ENCODE peak calls at places on chromosomes 12 and 14, in eight cellular contexts. L is heart left ventricle, J is stomach, Z is neural progenitor cell, H is colonic mucosa, Y is Peyer's patch, X is uterus, Q is endodermal cell. O is an unnamed sample. For H3K4me1, the result is how much of the 10 kb centered on the place peaks cover.

GRCh38 chr14:105421723-105422615 is 2.3 kb downstream of the MTA1 start:
- DNase-seq in L (no peak), J (no peak), Z (no peak), H (no peak), Y (no peak), X (no peak), Q (no peak), O (no peak)

GRCh38 chr12:50018968-50019367 is 6.3 kb downstream of the RACGAP1 start:
- DNase-seq in L (no peak), J (no peak), Z (no peak), H (no peak), Y (no peak), X (no peak), Q (peak), O (no peak)

GRCh38 chr14:101195309-101195724 is 291.8 kb upstream of the RTL1 start:
- DNase-seq in L (no peak), J (peak), Z (no peak), H (no peak), Y (no peak), X (peak), Q (no peak), O (no peak)

GRCh38 chr12:85448548-85449139 is 168.6 kb downstream of the ALX1 start:
- DNase-seq in L (no peak), J (no peak), Z (no peak), H (no peak), Y (no peak), X (no peak), Q (no peak), O (no peak)

GRCh38 chr14:70988452-70988851 is 81.2 kb downstream of the PCNX1 start:
- DNase-seq in L (no peak), J (no peak), Z (peak), H (no peak), Y (no peak), X (no peak), Q (peak), O (no peak)

GRCh38 chr12:57803317-57803893 is 15.1 kb downstream of the AVIL start:
- DNase-seq in L (peak), J (peak), Z (peak), H (peak), Y (no peak), X (no peak), Q (peak), O (peak)

GRCh38 chr14:101511620-101512395 is 49.5 kb upstream of the DIO3 start:
- DNase-seq in L (no peak), J (no peak), Z (no peak), H (no peak), Y (no peak), X (no peak), Q (no peak), O (no peak)

GRCh38 chr12:81610955-81611889 is 147.9 kb downstream of the PPFIA2 start:
- DNase-seq in L (no peak), J (no peak), Z (peak), H (no peak), Y (no peak), X (no peak), Q (peak), O (no peak)

GRCh38 chr12:78403681-78404080 is 460.9 kb upstream of the SYT1 start:
- DNase-seq in L (no peak), J (no peak), Z (no peak), H (no peak), Y (no peak), X (no peak), Q (no peak), O (no peak)

GRCh38 chr12:4289334-4289878 is 15.8 kb downstream of the CCND2 start:
- DNase-seq in L (no peak), J (no peak), Z (peak), H (no peak), Y (no peak), X (no peak), Q (peak), O (no peak)

GRCh38 chr14:106044949-106045596 is 518.7 kb downstream of the TMEM121 start:
- DNase-seq in L (no peak), J (peak), Z (no peak), H (peak), Y (peak), X (no peak), Q (peak), O (peak)

GRCh38 chr12:103799504-103800251 is 41.4 kb downstream of the NT5DC3 start:
- DNase-seq in L (no peak), J (no peak), Z (no peak), H (peak), Y (no peak), X (peak), Q (peak), O (no peak)

GRCh38 chr14:75274045-75274898 is 4.4 kb upstream of the FOS start:
- DNase-seq in L (no peak), J (no peak), Z (no peak), H (no peak), Y (no peak), X (no peak), Q (no peak), O (no peak)

GRCh38 chr12:20214286-20214685 is 154.1 kb upstream of the PDE3A start:
- DNase-seq in L (no peak), J (no peak), Z (no peak), H (no peak), Y (no peak), X (no peak), Q (no peak), O (no peak)

GRCh38 chr14:45253754-45254300 is 825 bp upstream of the MIS18BP1 start:
- DNase-seq in L (no peak), J (no peak), Z (no peak), H (peak), Y (no peak), X (no peak), Q (no peak), O (peak)

GRCh38 chr12:26271889-26272492 is 76.6 kb downstream of the SSPN start:
- DNase-seq in L (peak), J (peak), Z (no peak), H (peak), Y (peak), X (peak), Q (no peak), O (peak)

GRCh38 chr14:32802295-32802694 is 136.4 kb upstream of the NPAS3 start:
- DNase-seq in L (no peak), J (no peak), Z (no peak), H (no peak), Y (no peak), X (no peak), Q (no peak), O (no peak)

GRCh38 chr14:62776300-62776699 is 269.0 kb downstream of the KCNH5 start:
- DNase-seq in L (no peak), J (no peak), Z (no peak), H (no peak), Y (no peak), X (no peak), Q (no peak), O (no peak)

GRCh38 chr14:68789798-68790655 is 2.8 kb downstream of the ZFP36L1 start:
- DNase-seq in L (no peak), J (peak), Z (peak), H (peak), Y (peak), X (peak), Q (peak), O (peak)

GRCh38 chr14:94337274-94337673 is 14.1 kb upstream of the SERPINA6 start:
- DNase-seq in L (no peak), J (no peak), Z (no peak), H (no peak), Y (no peak), X (no peak), Q (no peak), O (no peak)

GRCh38 chr12:25725874-25726273 is 172.8 kb upstream of the LMNTD1 start:
- DNase-seq in L (no peak), J (no peak), Z (no peak), H (no peak), Y (no peak), X (no peak), Q (no peak), O (no peak)

GRCh38 chr14:34966413-34966812 is 16.4 kb upstream of the SRP54 start:
- DNase-seq in L (no peak), J (no peak), Z (no peak), H (no peak), Y (no peak), X (no peak), Q (no peak), O (no peak)

GRCh38 chr14:65866906-65867305 is 454.4 kb downstream of the FUT8 start:
- DNase-seq in L (no peak), J (no peak), Z (no peak), H (peak), Y (no peak), X (no peak), Q (no peak), O (no peak)

GRCh38 chr12:32135967-32136366 is 29.3 kb downstream of the BICD1 start:
- DNase-seq in L (no peak), J (no peak), Z (no peak), H (no peak), Y (no peak), X (no peak), Q (no peak), O (no peak)

GRCh38 chr12:14981049-14981448 is 8.2 kb downstream of the PDE6H start:
- DNase-seq in L (no peak), J (no peak), Z (no peak), H (no peak), Y (no peak), X (no peak), Q (no peak), O (peak)

GRCh38 chr12:91361864-91362263 is 179.2 kb upstream of the DCN start:
- DNase-seq in L (no peak), J (no peak), Z (peak), H (no peak), Y (no peak), X (no peak), Q (no peak), O (no peak)

GRCh38 chr14:95196268-95196667 is 38.9 kb upstream of the DICER1 start:
- DNase-seq in L (no peak), J (no peak), Z (no peak), H (no peak), Y (no peak), X (no peak), Q (peak), O (no peak)

GRCh38 chr12:104686196-104686595 is 229.4 kb downstream of the CHST11 start:
- DNase-seq in L (no peak), J (no peak), Z (no peak), H (no peak), Y (no peak), X (no peak), Q (no peak), O (no peak)

GRCh38 chr14:95759952-95760351 is 46.0 kb upstream of the TCL1A start:
- DNase-seq in L (no peak), J (no peak), Z (no peak), H (no peak), Y (no peak), X (no peak), Q (no peak), O (no peak)

GRCh38 chr12:28622416-28622815 is 432.2 kb downstream of the CCDC91 start:
- DNase-seq in L (no peak), J (no peak), Z (no peak), H (no peak), Y (no peak), X (no peak), Q (no peak), O (no peak)

GRCh38 chr12:47561746-47562145 is 144.1 kb downstream of the RPAP3 start:
- DNase-seq in L (no peak), J (no peak), Z (no peak), H (no peak), Y (no peak), X (no peak), Q (no peak), O (no peak)

GRCh38 chr12:62803756-62804155 is 131.2 kb downstream of the PPM1H start:
- DNase-seq in L (no peak), J (no peak), Z (no peak), H (no peak), Y (no peak), X (no peak), Q (no peak), O (no peak)

GRCh38 chr14:93286212-93286890 is 46.5 kb downstream of the BTBD7 start:
- DNase-seq in L (no peak), J (no peak), Z (peak), H (no peak), Y (no peak), X (no peak), Q (no peak), O (no peak)

GRCh38 chr14:69710378-69710777 is 56.6 kb upstream of the SRSF5 start:
- DNase-seq in L (no peak), J (no peak), Z (no peak), H (no peak), Y (no peak), X (no peak), Q (no peak), O (peak)

DNA sequence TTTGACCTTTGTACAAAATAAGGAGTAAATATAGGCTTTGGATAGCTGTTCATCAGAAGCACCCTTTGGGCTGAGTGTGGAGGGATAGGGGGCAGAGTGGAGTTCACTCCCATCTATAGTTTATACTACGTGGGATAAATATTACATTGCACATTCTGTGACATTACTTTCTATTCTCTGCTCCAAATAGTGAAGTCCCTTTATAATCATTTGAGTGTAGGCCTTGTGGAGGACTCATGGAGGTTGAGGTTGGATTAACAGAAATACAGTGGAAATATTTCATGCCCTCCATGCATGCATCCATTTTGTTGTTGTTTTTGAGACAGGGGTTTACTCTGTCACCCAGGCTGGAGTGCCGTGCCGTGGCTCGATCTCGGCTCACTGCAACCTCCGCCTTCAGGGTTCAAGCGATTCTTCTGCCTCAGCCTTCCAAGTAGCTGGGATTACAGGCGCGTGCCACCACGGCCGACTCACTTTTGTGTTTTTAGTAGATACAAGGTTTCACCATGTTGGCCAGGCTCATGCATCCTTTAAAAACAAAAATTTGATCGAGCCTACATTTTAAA is 1.4 kb downstream of the CHPT1 start:
- DNase-seq in L (no peak), J (no peak), Z (no peak), H (no peak), Y (peak), X (no peak), Q (no peak), O (no peak)
- H3K4me3 ChIP-seq in L (peak), J (peak), Z (peak), H (peak), Y (peak), X (peak), Q (peak), O (peak)

DNA sequence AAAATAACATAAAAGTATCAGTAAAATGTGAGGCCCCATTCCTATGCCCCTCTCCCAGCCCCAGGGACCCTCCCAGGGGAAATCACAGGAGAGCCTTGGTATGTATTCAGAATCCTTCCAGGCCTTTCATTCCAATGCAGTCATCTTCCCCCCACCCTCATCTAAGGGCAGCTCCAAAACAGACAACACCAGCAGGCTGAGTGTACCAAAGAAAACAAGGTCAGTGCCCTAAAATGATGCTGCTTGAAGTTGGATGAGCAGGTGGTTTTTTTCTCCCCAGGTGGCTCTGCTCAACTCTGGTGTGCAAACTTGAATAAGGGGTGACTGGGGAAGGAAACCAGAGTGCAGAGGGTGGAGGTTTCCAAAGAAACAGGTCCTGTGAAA is 56.2 kb downstream of the TSPAN9 start:
- DNase-seq in L (no peak), J (no peak), Z (no peak), H (no peak), Y (no peak), X (peak), Q (no peak), O (no peak)
- H3K4me1 ChIP-seq in L (half or more), J (under half), Z (under half), H (under half), Y (under half), X (under half), Q (under half), O (under half)

DNA sequence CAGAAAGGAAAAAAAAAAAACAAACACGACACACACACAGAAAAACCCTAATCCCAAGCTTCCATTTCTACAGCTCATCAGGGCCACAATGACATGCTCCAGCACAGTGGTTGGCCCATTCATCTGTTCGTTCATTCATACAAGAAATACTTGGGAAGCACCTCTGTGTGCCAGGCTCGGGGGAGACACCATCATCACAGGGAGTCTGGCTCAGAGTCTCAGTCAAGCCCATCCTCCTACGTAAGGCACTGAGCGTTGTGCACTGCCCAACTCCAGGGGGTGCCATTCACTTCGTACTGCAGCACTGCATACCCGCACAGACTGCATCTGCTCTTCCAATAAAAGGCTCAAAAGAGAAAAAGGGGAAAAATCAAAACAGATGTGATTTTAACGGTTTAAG is 15.3 kb downstream of the VPS37B start:
- DNase-seq in L (no peak), J (no peak), Z (peak), H (no peak), Y (no peak), X (peak), Q (peak), O (peak)
- H3K27ac ChIP-seq in L (no peak), J (peak), Z (no peak), H (no peak), Y (no peak), X (peak), Q (no peak), O (no peak)

DNA sequence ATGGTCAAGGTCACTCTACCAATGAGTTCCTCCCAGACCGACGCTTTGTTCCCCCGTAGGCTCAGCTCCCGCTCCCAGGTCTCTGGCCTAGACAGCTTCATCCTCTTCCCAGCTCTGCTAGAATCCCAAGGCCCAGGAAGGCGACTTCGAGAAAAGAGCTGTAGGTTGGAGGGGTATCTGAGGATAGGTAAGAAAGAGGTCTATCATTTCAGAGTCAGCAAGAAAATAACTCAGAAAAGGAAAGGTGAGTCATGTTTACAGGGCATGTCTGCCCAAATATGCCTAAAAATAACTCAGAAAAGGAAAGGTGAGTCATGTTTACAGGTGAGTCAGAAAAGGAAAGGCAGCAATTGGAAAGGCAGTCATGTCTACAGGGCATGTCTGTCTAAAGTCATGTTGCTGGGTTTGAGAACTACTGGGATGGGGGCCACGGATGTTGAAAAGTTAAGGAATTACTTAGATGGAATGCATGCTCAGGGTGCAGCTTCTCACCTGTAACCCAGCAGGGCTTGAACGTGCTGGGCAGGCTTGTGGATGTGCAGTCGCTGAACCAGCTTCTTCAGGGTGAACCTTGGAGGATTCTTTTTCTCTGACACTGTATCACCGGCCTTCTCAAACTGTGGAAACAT is 12.2 kb downstream of the TEP1 start:
- DNase-seq in L (no peak), J (no peak), Z (no peak), H (no peak), Y (no peak), X (no peak), Q (no peak), O (no peak)
- H3K4me3 ChIP-seq in L (no peak), J (no peak), Z (no peak), H (no peak), Y (no peak), X (no peak), Q (no peak), O (no peak)

DNA sequence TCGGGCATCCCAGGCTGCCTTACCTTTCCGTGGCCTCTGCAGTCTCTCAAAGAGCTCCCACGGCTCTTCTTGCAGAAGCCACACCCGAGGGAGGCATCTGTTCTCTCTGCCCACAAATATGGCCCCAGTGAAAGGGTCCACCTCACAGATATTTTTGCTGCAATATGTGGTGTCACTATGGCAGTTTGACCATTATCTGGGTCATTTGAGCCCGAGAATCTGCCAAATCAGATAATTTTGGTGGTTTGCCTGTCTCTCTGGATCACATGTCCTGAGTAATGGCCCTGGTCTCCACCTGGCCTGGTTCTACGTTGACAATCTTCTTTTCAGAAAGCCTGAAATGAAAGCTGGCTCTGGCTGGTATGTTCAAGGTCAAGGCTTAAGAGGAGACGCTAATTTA is 5.7 kb upstream of the WSCD2 start:
- DNase-seq in L (no peak), J (no peak), Z (no peak), H (no peak), Y (no peak), X (no peak), Q (no peak), O (no peak)
- H3K4me1 ChIP-seq in L (under half), J (under half), Z (under half), H (under half), Y (under half), X (under half), Q (under half), O (under half)

GRCh38 chr12:51973560-51973959 is 22.1 kb downstream of the ACVR1B start:
- DNase-seq in L (no peak), J (no peak), Z (no peak), H (no peak), Y (no peak), X (no peak), Q (no peak), O (no peak)
- H3K27ac ChIP-seq in L (no peak), J (peak), Z (no peak), H (no peak), Y (no peak), X (no peak), Q (no peak), O (no peak)

GRCh38 chr14:22500525-22500924 is 88.5 kb downstream of the DAD1 start:
- DNase-seq in L (no peak), J (no peak), Z (no peak), H (no peak), Y (no peak), X (no peak), Q (no peak), O (no peak)

GRCh38 chr14:22497671-22498093 is 91.3 kb downstream of the DAD1 start:
- DNase-seq in L (no peak), J (no peak), Z (no peak), H (no peak), Y (no peak), X (no peak), Q (no peak), O (no peak)

GRCh38 chr14:22494486-22495135 is 94.4 kb downstream of the DAD1 start:
- DNase-seq in L (no peak), J (no peak), Z (no peak), H (no peak), Y (no peak), X (no peak), Q (no peak), O (no peak)

GRCh38 chr14:22493753-22494152 is 95.3 kb downstream of the DAD1 start:
- DNase-seq in L (no peak), J (no peak), Z (no peak), H (no peak), Y (no peak), X (no peak), Q (no peak), O (no peak)

DNA sequence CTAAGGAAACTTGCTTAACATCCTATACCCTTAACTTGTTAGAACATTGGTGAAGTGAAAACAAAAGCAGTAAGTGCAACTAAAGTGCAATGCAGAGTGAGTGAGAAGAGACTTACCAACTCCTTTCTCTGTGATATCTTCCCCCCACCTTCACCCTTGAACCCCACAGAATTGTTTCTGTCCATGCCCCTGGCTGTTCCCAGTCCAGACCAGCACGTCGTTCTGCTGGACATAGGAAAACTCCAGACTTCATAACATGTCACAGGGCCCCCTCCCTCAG is 91.9 kb downstream of the DAD1 start:
- DNase-seq in L (no peak), J (no peak), Z (no peak), H (no peak), Y (no peak), X (no peak), Q (no peak), O (no peak)
- H3K4me3 ChIP-seq in L (no peak), J (no peak), Z (no peak), H (no peak), Y (peak), X (no peak), Q (no peak), O (no peak)

O was measured in aorta.